ENCODE peak calls at places on chromosomes 13 and 19, in six cellular contexts. M is renal cortical epithelial cell, O is IMR-90, Z is NCI-H748 treated with DMSO at 0.1 percent for 48 hours, K is astrocyte of the cerebellum, V is adrenal gland. U is an unnamed sample.

GRCh38 chr13:31638577-31638976 is 100.7 kb upstream of the RXFP2 start:
- DNase-seq in M (no peak), O (peak), Z (no peak), K (peak), V (no peak), U (peak)

GRCh38 chr13:94332360-94333040 is 147.0 kb downstream of the DCT start:
- DNase-seq in M (no peak), O (peak), Z (no peak), K (no peak), V (no peak), U (no peak)

GRCh38 chr19:8111376-8111775 is 38.0 kb downstream of the FBN3 start:
- DNase-seq in M (no peak), O (no peak), Z (no peak), K (no peak), V (no peak), U (no peak)

GRCh38 chr13:51822106-51822840 is 18.3 kb upstream of the DHRS12 start:
- DNase-seq in M (no peak), O (no peak), Z (no peak), K (no peak), V (no peak), U (no peak)

GRCh38 chr19:50695251-50696064 is 24.1 kb downstream of the SHANK1 start:
- DNase-seq in M (no peak), O (no peak), Z (peak), K (no peak), V (no peak), U (no peak)

GRCh38 chr13:110044521-110045200 is 258.3 kb upstream of the IRS2 start:
- DNase-seq in M (peak), O (peak), Z (no peak), K (no peak), V (no peak), U (peak)

GRCh38 chr13:92390217-92390616 is 836.4 kb upstream of the GPC6 start:
- DNase-seq in M (no peak), O (no peak), Z (peak), K (no peak), V (no peak), U (no peak)

GRCh38 chr13:109281823-109282239 is 504.6 kb downstream of the IRS2 start:
- DNase-seq in M (no peak), O (no peak), Z (no peak), K (no peak), V (peak), U (no peak)

GRCh38 chr13:45255253-45255987 is 54.6 kb upstream of the KCTD4 start:
- DNase-seq in M (no peak), O (no peak), Z (no peak), K (no peak), V (no peak), U (no peak)

GRCh38 chr13:22915442-22916082 is 265.2 kb upstream of the SGCG start:
- DNase-seq in M (no peak), O (peak), Z (peak), K (peak), V (peak), U (no peak)

GRCh38 chr19:35551091-35551810 is 5.8 kb downstream of the TMEM147 start:
- DNase-seq in M (no peak), O (no peak), Z (no peak), K (no peak), V (no peak), U (no peak)

GRCh38 chr19:39916851-39917396 is 17.5 kb downstream of the FCGBP start:
- DNase-seq in M (no peak), O (no peak), Z (no peak), K (no peak), V (peak), U (no peak)

GRCh38 chr19:7550987-7551761 is 15.7 kb downstream of the PNPLA6 start:
- DNase-seq in M (peak), O (peak), Z (no peak), K (peak), V (peak), U (no peak)

GRCh38 chr19:8640402-8641004 is 10.1 kb downstream of the NFILZ start:
- DNase-seq in M (no peak), O (no peak), Z (no peak), K (no peak), V (peak), U (no peak)

GRCh38 chr13:62357887-62358645 is 942.4 kb upstream of the PCDH20 start:
- DNase-seq in M (peak), O (peak), Z (peak), K (peak), V (no peak), U (no peak)

GRCh38 chr19:19026299-19026971 is 6.9 kb downstream of the SUGP2 start:
- DNase-seq in M (peak), O (no peak), Z (no peak), K (no peak), V (no peak), U (no peak)

GRCh38 chr13:94088742-94089141 is 390.7 kb downstream of the DCT start:
- DNase-seq in M (no peak), O (no peak), Z (no peak), K (no peak), V (no peak), U (no peak)

GRCh38 chr13:99062593-99062992 is 84.7 kb upstream of the DOCK9 start:
- DNase-seq in M (peak), O (peak), Z (no peak), K (peak), V (no peak), U (no peak)

GRCh38 chr13:49412749-49413148 is 31.1 kb downstream of the CAB39L start:
- DNase-seq in M (no peak), O (no peak), Z (no peak), K (no peak), V (no peak), U (no peak)

GRCh38 chr13:39263033-39263432 is 224.8 kb downstream of the NHLRC3 start:
- DNase-seq in M (peak), O (peak), Z (peak), K (peak), V (peak), U (no peak)

GRCh38 chr13:72726721-72727416 is 560 bp downstream of the MZT1 start:
- DNase-seq in M (no peak), O (no peak), Z (no peak), K (no peak), V (peak), U (no peak)

GRCh38 chr13:81568824-81569223 is 1227.9 kb upstream of the SPRY2 start:
- DNase-seq in M (no peak), O (no peak), Z (no peak), K (no peak), V (no peak), U (no peak)

GRCh38 chr19:10189631-10190425 is 4.9 kb downstream of the DNMT1 start:
- DNase-seq in M (no peak), O (peak), Z (no peak), K (no peak), V (no peak), U (no peak)

GRCh38 chr19:50854636-50855410 is at the start of gene KLK3:
- DNase-seq in M (no peak), O (no peak), Z (no peak), K (no peak), V (no peak), U (no peak)

GRCh38 chr13:31046711-31047279 is 114.3 kb downstream of the TEX26 start:
- DNase-seq in M (peak), O (peak), Z (peak), K (no peak), V (no peak), U (no peak)

GRCh38 chr13:93915269-93915809 is 564.1 kb downstream of the DCT start:
- DNase-seq in M (peak), O (peak), Z (no peak), K (no peak), V (no peak), U (peak)

GRCh38 chr19:45211751-45212381 is 33.3 kb downstream of the BLOC1S3 start:
- DNase-seq in M (no peak), O (no peak), Z (no peak), K (peak), V (peak), U (no peak)

GRCh38 chr19:29964171-29964570 is 22.1 kb downstream of the URI1 start:
- DNase-seq in M (no peak), O (peak), Z (no peak), K (no peak), V (no peak), U (no peak)

GRCh38 chr19:38139122-38139521 is 84.9 kb downstream of the DPF1 start:
- DNase-seq in M (no peak), O (no peak), Z (no peak), K (no peak), V (no peak), U (no peak)

GRCh38 chr13:29006359-29006850 is 186.3 kb downstream of the MTUS2 start:
- DNase-seq in M (no peak), O (no peak), Z (no peak), K (no peak), V (no peak), U (no peak)

GRCh38 chr13:100434010-100434763 is 154.4 kb downstream of the GGACT start:
- DNase-seq in M (peak), O (peak), Z (no peak), K (peak), V (no peak), U (no peak)

GRCh38 chr13:100394005-100394695 is 194.4 kb downstream of the GGACT start:
- DNase-seq in M (peak), O (peak), Z (no peak), K (peak), V (no peak), U (peak)

GRCh38 chr13:109968876-109969577 is 182.6 kb upstream of the IRS2 start:
- DNase-seq in M (no peak), O (no peak), Z (no peak), K (no peak), V (no peak), U (no peak)

GRCh38 chr13:98959775-98960325 is 18.0 kb downstream of the DOCK9 start:
- DNase-seq in M (no peak), O (no peak), Z (peak), K (no peak), V (no peak), U (no peak)

GRCh38 chr13:90510319-90510718 is 837.2 kb upstream of the MIR17HG start:
- DNase-seq in M (no peak), O (no peak), Z (no peak), K (no peak), V (no peak), U (no peak)

U was measured in BJ.